ENCODE peak calls at places on chromosome 2, in seven cellular contexts. E is PC-3, U is WERI-Rb-1, A is fibroblast of lung, H is kidney epithelial cell, W is cardiac muscle cell, N is CD14-positive monocyte. J is an unnamed sample.

GRCh38 chr2:171470129-171470528 is 36.1 kb downstream of the DCAF17 start:
- DNase-seq in E (no peak), U (no peak), A (no peak), H (no peak), W (no peak), N (no peak), J (no peak)

GRCh38 chr2:213087040-213087439 is 64.4 kb downstream of the IKZF2 start:
- DNase-seq in E (no peak), U (no peak), A (no peak), H (no peak), W (no peak), N (no peak), J (no peak)

GRCh38 chr2:54052825-54053718 is 62.3 kb upstream of the ACYP2 start:
- DNase-seq in E (peak; percentile 46), U (no peak), A (no peak), H (no peak), W (no peak), N (no peak), J (peak; percentile 20)

GRCh38 chr2:202299712-202300111 is 34.1 kb downstream of the NOP58 start:
- DNase-seq in E (no peak), U (no peak), A (no peak), H (no peak), W (no peak), N (no peak), J (peak; percentile 61)

GRCh38 chr2:39513641-39514094 is 76.6 kb upstream of the MAP4K3 start:
- DNase-seq in E (peak; percentile 97), U (peak; percentile 71), A (peak; percentile 94), H (peak; percentile 92), W (peak; percentile 97), N (peak; percentile 58), J (peak; percentile 58)

GRCh38 chr2:31275976-31276375 is 42.0 kb downstream of the EHD3 start:
- DNase-seq in E (no peak), U (no peak), A (no peak), H (no peak), W (peak; percentile 54), N (no peak), J (no peak)

GRCh38 chr2:144083211-144083610 is 436.7 kb downstream of the ZEB2 start:
- DNase-seq in E (peak; percentile 87), U (no peak), A (no peak), H (no peak), W (peak; percentile 13), N (no peak), J (no peak)

GRCh38 chr2:236861196-236861875 is 224.4 kb upstream of the COPS8 start:
- DNase-seq in E (no peak), U (no peak), A (no peak), H (no peak), W (no peak), N (no peak), J (no peak)

GRCh38 chr2:240561325-240561971 is 1.3 kb downstream of the DUSP28 start:
- DNase-seq in E (peak; percentile 88), U (no peak), A (peak; percentile 71), H (no peak), W (peak; percentile 66), N (peak; percentile 66), J (no peak)

GRCh38 chr2:240558229-240558885 is 569 bp upstream of the ANKMY1 start:
- DNase-seq in E (no peak), U (no peak), A (no peak), H (no peak), W (no peak), N (peak; percentile 43), J (no peak)

GRCh38 chr2:240560084-240560479 is at the start of gene DUSP28:
- DNase-seq in E (peak; percentile 88), U (peak; percentile 87), A (peak; percentile 85), H (no peak), W (peak; percentile 92), N (peak; percentile 95), J (peak; percentile 96)

GRCh38 chr2:240559271-240559670 is 886 bp upstream of the DUSP28 start:
- DNase-seq in E (peak; percentile 7), U (no peak), A (no peak), H (no peak), W (no peak), N (peak; percentile 36), J (no peak)

DNA sequence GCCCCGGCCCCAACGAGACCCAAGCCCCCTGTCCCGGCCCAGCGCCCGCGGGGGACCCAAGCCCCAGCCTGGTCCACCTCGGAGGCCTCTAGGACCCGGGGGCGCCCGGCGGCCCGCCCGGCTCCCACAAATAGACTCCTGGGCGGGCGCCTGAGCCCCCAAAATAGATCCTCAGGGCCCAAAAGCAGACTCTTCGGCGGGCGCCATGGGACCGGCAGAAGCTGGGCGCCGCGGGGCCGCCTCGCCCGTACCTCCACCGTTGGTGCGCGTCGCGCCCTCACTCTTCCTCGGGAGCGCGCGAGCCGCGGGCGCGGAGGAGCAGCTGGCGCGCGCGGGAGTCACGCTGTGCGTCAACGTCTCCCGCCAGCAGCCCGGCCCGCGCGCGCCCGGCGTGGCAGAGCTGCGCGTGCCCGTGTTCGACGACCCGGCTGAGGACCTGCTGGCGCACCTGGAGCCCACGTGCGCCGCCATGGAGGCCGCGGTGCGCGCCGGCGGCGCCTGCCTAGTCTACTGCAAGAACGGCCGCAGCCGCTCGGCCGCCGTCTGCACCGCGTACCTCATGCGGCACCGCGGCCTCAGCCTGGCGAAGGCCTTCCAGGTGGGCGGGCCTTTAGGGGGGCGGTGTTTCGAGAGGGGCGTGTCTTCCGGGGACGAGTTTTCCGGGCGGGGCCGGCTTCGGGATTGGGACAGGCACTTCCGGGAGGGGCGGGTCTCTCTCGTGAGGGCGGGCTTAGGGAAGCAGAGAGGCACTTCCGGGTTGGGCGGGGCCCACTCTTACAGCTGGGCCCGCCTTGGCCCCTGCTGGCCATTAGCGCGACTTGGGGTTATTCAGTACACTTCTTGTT is 545 bp downstream of the DUSP28 start:
- DNase-seq in E (peak; percentile 96), U (peak; percentile 99), A (peak; percentile 98), H (peak; percentile 80), W (peak; percentile 99), N (peak; percentile 100), J (peak; percentile 98)
- TF ChIP-seq CTCF in E (peak; percentile 19), U (no peak), A (peak; percentile 12), H (peak; percentile 34), W (peak; percentile 26), N (peak; percentile 30), J (no peak)

GRCh38 chr2:12131975-12132374 is 385.5 kb downstream of the LPIN1 start:
- DNase-seq in E (peak; percentile 24), U (no peak), A (peak; percentile 64), H (no peak), W (peak; percentile 66), N (no peak), J (no peak)
- TF ChIP-seq CTCF in E (no peak), U (no peak), A (no peak), H (no peak), W (no peak), N (no peak), J (no peak)

GRCh38 chr2:134540954-134541353 is 177.8 kb downstream of the TMEM163 start:
- DNase-seq in E (no peak), U (no peak), A (no peak), H (no peak), W (no peak), N (no peak), J (no peak)

GRCh38 chr2:134536312-134536711 is 182.5 kb downstream of the TMEM163 start:
- DNase-seq in E (no peak), U (peak; percentile 36), A (no peak), H (no peak), W (no peak), N (no peak), J (no peak)

GRCh38 chr2:134537121-134537520 is 181.7 kb downstream of the TMEM163 start:
- DNase-seq in E (no peak), U (no peak), A (no peak), H (no peak), W (no peak), N (no peak), J (no peak)

GRCh38 chr2:134539946-134540345 is 178.9 kb downstream of the TMEM163 start:
- DNase-seq in E (no peak), U (no peak), A (no peak), H (no peak), W (no peak), N (no peak), J (no peak)

DNA sequence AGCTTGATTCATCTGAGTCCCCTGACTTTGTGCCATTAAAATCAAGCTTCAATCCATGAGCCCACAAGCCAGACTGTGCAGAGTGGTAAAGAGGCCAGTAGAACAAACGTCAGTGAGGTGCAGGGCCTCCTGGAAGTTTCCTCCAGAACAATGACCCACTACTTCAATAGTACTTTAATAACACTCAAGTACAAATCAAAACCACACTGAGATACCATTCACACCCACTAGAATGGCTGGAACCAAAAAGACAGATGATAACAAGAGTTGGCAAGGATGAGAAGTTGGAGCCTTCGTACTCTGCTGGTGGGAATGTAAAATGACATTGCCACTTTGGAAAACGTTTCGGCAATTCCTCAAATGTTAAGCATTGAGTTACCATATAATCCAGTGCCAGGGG is 181.1 kb downstream of the TMEM163 start:
- DNase-seq in E (no peak), U (no peak), A (no peak), H (no peak), W (no peak), N (no peak), J (no peak)
- TF ChIP-seq CTCF in E (no peak), U (no peak), A (no peak), H (no peak), W (no peak), N (no peak), J (no peak)

GRCh38 chr2:10028407-10028987 is 14.9 kb upstream of the KLF11 start:
- DNase-seq in E (no peak), U (no peak), A (no peak), H (no peak), W (peak; percentile 12), N (no peak), J (no peak)
- TF ChIP-seq CTCF in E (peak; percentile 19), U (peak; percentile 16), A (peak; percentile 0), H (no peak), W (peak; percentile 7), N (no peak), J (peak; percentile 4)

GRCh38 chr2:239002960-239003932 is 155.4 kb downstream of the TWIST2 start:
- DNase-seq in E (peak; percentile 66), U (no peak), A (peak; percentile 86), H (no peak), W (peak; percentile 65), N (no peak), J (no peak)
- TF ChIP-seq CTCF in E (peak; percentile 53), U (no peak), A (peak; percentile 62), H (peak; percentile 4), W (peak; percentile 35), N (no peak), J (no peak)

GRCh38 chr2:106885981-106886915 is at the start of gene ST6GAL2:
- DNase-seq in E (peak; percentile 52), U (no peak), A (no peak), H (no peak), W (peak; percentile 29), N (no peak), J (peak; percentile 25)
- TF ChIP-seq CTCF in E (peak; percentile 37), U (no peak), A (no peak), H (no peak), W (no peak), N (no peak), J (no peak)

J was measured in GM20000.